ENCODE peak calls at places on chromosomes 6 and 20, in five cellular contexts. M is activated T-cell treated with anti-CD3 and anti-CD28 coated beads for 48 hours; F is heart left ventricle; S is stimulated activated CD4-positive, alpha-beta T cell treated with anti-CD3 and anti-CD28 coated beads, Interleukin-12 subunit alpha, Interleukin-12 subunit beta, amount 100 ng/mL, for 4 hours; B is activated gamma-delta T cell treated with Interleukin-2 at 50 U/mL for 16 hours. D is an unnamed sample.

GRCh38 chr6:122833229-122833556 is 44.1 kb downstream of the SMPDL3A start:
- DNase-seq in B (no peak), M (no peak), S (no peak), F (no peak), D (peak; percentile 71)

GRCh38 chr6:5814116-5814515 is 192.6 kb downstream of the NRN1 start:
- DNase-seq in B (no peak), M (no peak), S (no peak), F (no peak), D (no peak)

GRCh38 chr20:58131581-58132142 is 96.8 kb downstream of the ANKRD60 start:
- DNase-seq in B (no peak), M (no peak), F (no peak), S (no peak), D (peak; percentile 17)

GRCh38 chr6:47700051-47700450 is 1.7 kb downstream of the ADGRF4 start:
- DNase-seq in S (no peak), B (no peak), M (no peak), F (no peak), D (no peak)

GRCh38 chr20:5991623-5992441 is 41.4 kb downstream of the MCM8 start:
- DNase-seq in M (no peak), B (no peak), S (no peak), F (no peak), D (no peak)

GRCh38 chr6:150659046-150659763 is 59.5 kb downstream of the PLEKHG1 start:
- DNase-seq in S (no peak), M (no peak), B (no peak), F (no peak), D (no peak)

GRCh38 chr20:17896771-17897369 is 71.7 kb downstream of the SNX5 start:
- DNase-seq in M (no peak), F (no peak), B (no peak), S (no peak), D (no peak)

GRCh38 chr20:31856516-31856915 is 11.1 kb upstream of the FOXS1 start:
- DNase-seq in M (no peak), B (no peak), S (no peak), F (no peak), D (no peak)

GRCh38 chr6:131685266-131685780 is 15.9 kb downstream of the OR2A4 start:
- DNase-seq in F (no peak), S (no peak), B (no peak), M (peak; percentile 9), D (no peak)

GRCh38 chr20:56202493-56203077 is 45.9 kb upstream of the MC3R start:
- DNase-seq in F (no peak), S (no peak), B (no peak), M (no peak), D (no peak)

GRCh38 chr6:34358389-34358906 is 34.0 kb downstream of the NUDT3 start:
- DNase-seq in M (no peak), B (no peak), S (no peak), F (no peak), D (no peak)